ENCODE peak calls at places on chromosomes 2 and 18, in nine cellular contexts. O is NB4, H is BJ, X is fibroblast of lung, R is foreskin fibroblast, M is WERI-Rb-1, Y is heart right ventricle, K is choroid plexus epithelial cell, J is gastrocnemius medialis. E is an unnamed sample.

GRCh38 chr2:209305746-209306196 is 118.1 kb upstream of the MAP2 start:
- DNase-seq in O (no peak), H (no peak), X (no peak), R (no peak), M (no peak), Y (no peak), K (no peak), J (no peak), E (no peak)

GRCh38 chr18:63079114-63079513 is 240.5 kb downstream of the BCL2 start:
- DNase-seq in O (peak), H (no peak), X (no peak), R (no peak), M (no peak), Y (no peak), K (no peak), J (no peak), E (no peak)

GRCh38 chr2:72561621-72562318 is 264.1 kb downstream of the EXOC6B start:
- DNase-seq in O (no peak), H (no peak), X (peak), R (peak), M (no peak), Y (no peak), K (peak), J (no peak), E (peak)

GRCh38 chr2:218853766-218854165 is 5.8 kb upstream of the WNT6 start:
- DNase-seq in O (peak), H (no peak), X (peak), R (no peak), M (peak), Y (no peak), K (peak), J (peak), E (no peak)

GRCh38 chr2:172108587-172108930 is 5.9 kb upstream of the DLX2 start:
- DNase-seq in O (no peak), H (no peak), X (no peak), R (no peak), M (no peak), Y (no peak), K (no peak), J (no peak), E (no peak)

GRCh38 chr2:132915812-132916211 is 245.8 kb upstream of the LYPD1 start:
- DNase-seq in O (no peak), H (no peak), X (no peak), R (no peak), M (no peak), Y (no peak), K (no peak), J (no peak), E (no peak)

GRCh38 chr2:3608373-3609278 is 13.7 kb downstream of the COLEC11 start:
- DNase-seq in O (no peak), H (no peak), X (no peak), R (no peak), M (no peak), Y (no peak), K (no peak), J (no peak), E (no peak)

GRCh38 chr2:182587831-182588230 is 128.2 kb upstream of the DNAJC10 start:
- DNase-seq in O (no peak), H (peak), X (peak), R (peak), M (no peak), Y (no peak), K (peak), J (no peak), E (peak)

GRCh38 chr2:37843554-37843953 is 81.5 kb upstream of the RMDN2 start:
- DNase-seq in O (no peak), H (peak), X (peak), R (no peak), M (no peak), Y (no peak), K (peak), J (no peak), E (no peak)

GRCh38 chr2:107525420-107525819 is 301.3 kb upstream of the RGPD4 start:
- DNase-seq in O (no peak), H (no peak), X (peak), R (no peak), M (no peak), Y (no peak), K (peak), J (no peak), E (peak)

GRCh38 chr2:51237626-51238271 is 205.8 kb upstream of the NRXN1 start:
- DNase-seq in O (no peak), H (no peak), X (no peak), R (no peak), M (no peak), Y (no peak), K (no peak), J (no peak), E (no peak)
- TF ChIP-seq CTCF in O (no peak), H (no peak), X (no peak), R (no peak), M (no peak), Y (no peak), K (no peak), J (no peak), E (no peak)

GRCh38 chr18:2981212-2981728 is 31.7 kb downstream of the LPIN2 start:
- DNase-seq in O (no peak), H (peak), X (peak), R (peak), M (no peak), Y (no peak), K (peak), J (no peak), E (peak)
- H3K4me3 ChIP-seq in O (no peak), H (no peak), X (peak), R (no peak), M (no peak), Y (no peak), K (no peak), J (no peak), E (no peak)

GRCh38 chr2:20106746-20107145 is 55.3 kb upstream of the LAPTM4A start:
- DNase-seq in O (no peak), H (no peak), X (peak), R (no peak), M (peak), Y (peak), K (peak), J (no peak), E (no peak)
- TF ChIP-seq CTCF in O (no peak), H (peak), X (peak), R (peak), M (no peak), Y (peak), K (peak), J (no peak), E (peak)

DNA sequence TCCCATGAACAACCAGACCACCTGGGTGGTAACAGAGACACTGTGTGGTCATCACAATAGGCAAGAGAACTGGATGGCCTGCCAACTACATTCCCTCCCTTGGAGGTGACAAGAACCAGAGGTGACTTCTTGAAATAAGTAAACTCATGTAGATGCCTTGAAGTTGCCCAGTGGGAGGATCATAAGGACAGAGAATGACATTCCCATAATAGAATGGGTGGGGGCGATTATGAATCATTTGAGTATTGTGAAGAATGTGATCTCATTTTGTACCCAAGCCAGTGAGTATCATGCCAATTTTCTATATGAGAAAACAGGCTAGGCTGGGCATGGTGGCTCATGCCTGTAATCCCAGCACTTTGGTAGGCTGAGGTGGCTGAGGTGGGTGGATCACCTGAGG is 211.4 kb upstream of the GYPC start:
- DNase-seq in O (no peak), H (no peak), X (no peak), R (no peak), M (no peak), Y (no peak), K (no peak), J (no peak), E (no peak)
- H3K4me3 ChIP-seq in O (no peak), H (no peak), X (no peak), R (no peak), M (no peak), Y (no peak), K (no peak), J (no peak), E (no peak)

DNA sequence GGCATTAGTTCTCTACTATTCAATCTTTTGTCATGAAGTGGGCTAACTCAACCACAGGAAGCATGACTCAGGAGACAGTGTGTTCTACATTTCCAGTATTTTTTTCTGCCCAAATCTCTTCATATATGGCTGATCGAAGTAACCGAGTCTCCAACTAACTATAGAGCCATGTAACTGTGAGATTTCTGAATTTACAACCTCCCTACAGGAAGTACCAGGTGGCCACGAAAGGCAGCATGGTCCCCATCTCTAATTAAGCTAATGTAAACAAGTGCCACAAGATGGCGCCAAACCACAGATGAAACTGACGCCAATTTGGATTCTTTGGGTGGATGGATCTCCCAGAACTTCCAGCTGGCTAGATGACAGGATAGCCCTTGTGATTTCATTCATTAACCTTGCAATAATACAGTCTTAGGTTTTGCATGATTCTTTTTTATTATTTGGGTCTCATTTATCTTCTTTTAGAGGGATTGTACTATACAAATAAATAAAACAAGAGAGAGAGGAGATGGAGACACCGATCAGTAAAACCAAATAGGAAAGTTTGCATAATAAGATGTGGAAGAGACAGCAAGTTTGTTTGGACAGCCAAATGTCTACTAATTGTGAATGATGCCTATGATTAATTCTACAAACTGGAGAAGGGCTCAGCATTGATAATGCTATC is 18.3 kb upstream of the ARHGAP15 start:
- DNase-seq in O (peak), H (peak), X (peak), R (peak), M (peak), Y (peak), K (peak), J (peak), E (peak)
- TF ChIP-seq CTCF in O (peak), H (peak), X (peak), R (peak), M (peak), Y (peak), K (peak), J (no peak), E (peak)

GRCh38 chr2:234512884-234513669 is 16.2 kb upstream of the ARL4C start:
- DNase-seq in O (no peak), H (no peak), X (peak), R (peak), M (peak), Y (no peak), K (no peak), J (no peak), E (no peak)
- H3K4me3 ChIP-seq in O (no peak), H (no peak), X (no peak), R (no peak), M (no peak), Y (no peak), K (no peak), J (no peak), E (no peak)

GRCh38 chr2:46029332-46029811 is 267.8 kb upstream of the EPAS1 start:
- DNase-seq in O (no peak), H (no peak), X (peak), R (no peak), M (no peak), Y (peak), K (peak), J (no peak), E (peak)
- TF ChIP-seq CTCF in O (peak), H (peak), X (peak), R (no peak), M (peak), Y (peak), K (peak), J (no peak), E (no peak)